ENCODE peak calls at places on chromosomes 6 and 20, in nine cellular contexts. F, P, L, Q, Z, B, E, J and A are unnamed samples.

GRCh38 chr6:157364705-157365104 is 16.3 kb upstream of the ZDHHC14 start:
- DNase-seq in J (no peak), L (no peak), B (no peak), P (no peak), E (no peak), Q (no peak), F (no peak), Z (no peak), A (no peak)

GRCh38 chr6:15901141-15902115 is 227.5 kb upstream of the MYLIP start:
- DNase-seq in Z (peak; percentile 12), Q (no peak), P (no peak), J (peak; percentile 39), E (no peak), B (no peak), L (no peak), F (no peak), A (no peak)

GRCh38 chr20:32387262-32387661 is 29.1 kb downstream of the ASXL1 start:
- DNase-seq in F (no peak), P (no peak), B (no peak), J (no peak), E (peak; percentile 26), L (no peak), Q (peak; percentile 62), Z (peak; percentile 33), A (peak; percentile 40)

GRCh38 chr6:36545767-36546663 is 1.3 kb downstream of the STK38 start:
- DNase-seq in F (peak; percentile 21), Q (no peak), J (no peak), P (peak; percentile 19), L (peak; percentile 23), E (no peak), Z (peak; percentile 19), B (no peak), A (peak; percentile 31)

GRCh38 chr6:136405410-136406029 is 115.9 kb upstream of the BCLAF1 start:
- DNase-seq in B (peak; percentile 9), L (no peak), Q (no peak), J (no peak), Z (no peak), F (no peak), P (no peak), E (no peak), A (no peak)

GRCh38 chr6:151858294-151858693 is 50.8 kb downstream of the ESR1 start:
- DNase-seq in E (no peak), B (no peak), J (no peak), F (no peak), Z (no peak), L (no peak), P (no peak), Q (no peak), A (no peak)

GRCh38 chr6:106832766-106833510 is 141.6 kb downstream of the CD24 start:
- DNase-seq in Z (no peak), B (no peak), E (no peak), Q (no peak), P (no peak), F (no peak), J (no peak), L (no peak), A (no peak)

GRCh38 chr6:73565767-73566485 is 45.1 kb upstream of the EEF1A1 start:
- DNase-seq in L (no peak), F (peak; percentile 13), Q (no peak), E (no peak), B (no peak), Z (no peak), P (peak; percentile 17), J (peak; percentile 71), A (peak; percentile 15)

GRCh38 chr20:20393770-20394169 is 25.9 kb downstream of the INSM1 start:
- DNase-seq in L (no peak), Z (no peak), F (no peak), J (no peak), P (no peak), Q (no peak), B (peak; percentile 48), E (no peak), A (peak; percentile 31)

GRCh38 chr6:107320126-107320525 is 139.2 kb downstream of the PDSS2 start:
- DNase-seq in J (no peak), F (peak; percentile 50), Z (no peak), E (no peak), L (no peak), Q (no peak), B (no peak), P (no peak), A (peak; percentile 44)

GRCh38 chr6:118591897-118592296 is 43.8 kb downstream of the PLN start:
- DNase-seq in F (no peak), E (no peak), J (no peak), Z (no peak), P (no peak), L (no peak), Q (no peak), B (no peak), A (no peak)

GRCh38 chr6:31025595-31025994 is 15.3 kb downstream of the MUC22 start:
- DNase-seq in E (no peak), P (no peak), Q (no peak), F (no peak), J (no peak), B (no peak), L (no peak), Z (no peak), A (no peak)

GRCh38 chr20:24650091-24650490 is 180.7 kb downstream of the SYNDIG1 start:
- DNase-seq in Z (no peak), E (no peak), L (no peak), J (no peak), B (no peak), P (no peak), Q (no peak), F (no peak), A (peak; percentile 89)

GRCh38 chr20:9131841-9132240 is 63.0 kb downstream of the PLCB4 start:
- DNase-seq in E (no peak), B (no peak), P (no peak), J (no peak), Z (no peak), F (no peak), L (no peak), Q (no peak), A (no peak)

GRCh38 chr20:57536120-57536708 is 11.3 kb upstream of the CTCFL start:
- DNase-seq in B (no peak), P (no peak), L (no peak), Q (no peak), J (no peak), E (no peak), Z (no peak), F (no peak), A (no peak)

GRCh38 chr6:63352587-63353281 is 33.0 kb upstream of the LGSN start:
- DNase-seq in B (peak; percentile 21), P (peak; percentile 31), L (peak; percentile 33), F (no peak), Z (no peak), E (no peak), J (peak; percentile 52), Q (peak; percentile 37), A (peak; percentile 49)

GRCh38 chr20:41483553-41483930 is 116.9 kb upstream of the EMILIN3 start:
- DNase-seq in E (no peak), B (no peak), Z (no peak), L (no peak), Q (no peak), P (no peak), F (no peak), J (peak; percentile 37), A (peak; percentile 60)

GRCh38 chr20:34365765-34366213 is 2.7 kb downstream of the ITCH start:
- DNase-seq in Z (no peak), Q (peak; percentile 17), F (no peak), E (no peak), P (no peak), J (no peak), B (no peak), L (no peak), A (no peak)